ENCODE peak calls at places on chromosomes 16 and 17, in four cellular contexts. X, P, W and F are unnamed samples.

GRCh38 chr16:74901606-74902005 is 83.3 kb downstream of the WDR59 start:
- DNase-seq in W (no peak), P (peak; percentile 38), X (no peak), F (no peak)

GRCh38 chr16:31472559-31473203 is 729 bp downstream of the TGFB1I1 start:
- DNase-seq in W (no peak), X (peak; percentile 52), P (peak; percentile 78), F (no peak)

GRCh38 chr16:1340730-1341494 is 7.5 kb downstream of the BAIAP3 start:
- DNase-seq in P (no peak), X (no peak), W (no peak), F (no peak)

GRCh38 chr17:1485311-1485747 is 7.2 kb downstream of the MYO1C start:
- DNase-seq in W (peak; percentile 34), P (peak; percentile 32), X (no peak), F (peak; percentile 50)

GRCh38 chr17:65261682-65262636 is 124.8 kb downstream of the RGS9 start:
- DNase-seq in W (no peak), X (no peak), P (no peak), F (no peak)

GRCh38 chr17:30235386-30236296 is at the start of gene SLC6A4:
- DNase-seq in W (no peak), X (no peak), P (peak; percentile 7), F (no peak)

GRCh38 chr16:14669776-14670175 is 24.3 kb downstream of the PLA2G10 start:
- DNase-seq in P (peak; percentile 95), W (no peak), X (no peak), F (no peak)

GRCh38 chr17:34728771-34729310 is 149.5 kb downstream of the TMEM132E start:
- DNase-seq in W (no peak), X (no peak), P (no peak), F (no peak)

GRCh38 chr17:17921192-17922082 is 50.8 kb downstream of the TOM1L2 start:
- DNase-seq in P (peak; percentile 31), W (no peak), X (no peak), F (no peak)

GRCh38 chr16:83200005-83200779 is 573.4 kb downstream of the CDH13 start:
- DNase-seq in X (no peak), P (no peak), W (no peak), F (no peak)

GRCh38 chr17:69578385-69578936 is 164.0 kb downstream of the MAP2K6 start:
- DNase-seq in X (no peak), W (no peak), P (no peak), F (no peak)

GRCh38 chr17:4944554-4945175 is 3.7 kb downstream of the PFN1 start:
- DNase-seq in W (no peak), X (no peak), P (no peak), F (no peak)

GRCh38 chr16:57773680-57774295 is 28.5 kb downstream of the KIFC3 start:
- DNase-seq in W (no peak), P (peak; percentile 76), X (no peak), F (no peak)

GRCh38 chr17:61000911-61001310 is 323.3 kb downstream of the BCAS3 start:
- DNase-seq in W (no peak), P (no peak), X (no peak), F (no peak)

GRCh38 chr16:81469710-81470481 is 25.3 kb downstream of the CMIP start:
- DNase-seq in W (peak; percentile 16), P (peak; percentile 44), X (peak; percentile 57), F (peak; percentile 76)

GRCh38 chr16:79605999-79606398 is 5.5 kb upstream of the MAF start:
- DNase-seq in W (no peak), P (no peak), X (peak; percentile 30), F (no peak)

GRCh38 chr17:36183811-36184765 is 7.7 kb upstream of the TBC1D3B start:
- DNase-seq in P (no peak), W (no peak), X (no peak), F (no peak)

GRCh38 chr17:56230660-56231059 is 77.4 kb downstream of the ANKFN1 start:
- DNase-seq in X (no peak), P (peak; percentile 7), W (no peak), F (no peak)

GRCh38 chr16:28191364-28191985 is 20.3 kb downstream of the XPO6 start:
- DNase-seq in W (no peak), X (no peak), P (no peak), F (no peak)

GRCh38 chr17:16419074-16419928 is 3.9 kb downstream of the TRPV2 start:
- DNase-seq in X (no peak), P (peak; percentile 44), W (peak; percentile 40), F (no peak)

GRCh38 chr17:57305918-57306317 is 49.6 kb downstream of the MSI2 start:
- DNase-seq in W (no peak), P (no peak), X (no peak), F (no peak)